ENCODE peak calls at places on chromosomes 2 and 18, in four cellular contexts. One of them, this sample, is unnamed.

GRCh38 chr2:172097557-172098131 is 5.1 kb downstream of the DLX2 start:
- DNase-seq in K562: peak
- DNase-seq in GM12878: no peak
- DNase-seq in HL-60: no peak
- DNase-seq in this sample: no peak

GRCh38 chr2:150047731-150048130 is 439.7 kb downstream of the RND3 start:
- DNase-seq in K562: no peak
- DNase-seq in GM12878: no peak
- DNase-seq in HL-60: no peak
- DNase-seq in this sample: no peak

GRCh38 chr2:46170611-46171385 is 126.4 kb upstream of the EPAS1 start:
- DNase-seq in GM12878: no peak
- DNase-seq in HL-60: no peak
- DNase-seq in K562: no peak
- DNase-seq in this sample: no peak

GRCh38 chr2:70243804-70244584 is 4.4 kb downstream of the TIA1 start:
- DNase-seq in K562: peak
- DNase-seq in HL-60: no peak
- DNase-seq in GM12878: no peak
- DNase-seq in this sample: no peak

GRCh38 chr2:119255760-119256573 is 32.3 kb downstream of the STEAP3 start:
- DNase-seq in GM12878: no peak
- DNase-seq in K562: no peak
- DNase-seq in HL-60: no peak
- DNase-seq in this sample: no peak

GRCh38 chr18:41771971-41772370 is 183.1 kb upstream of the PIK3C3 start:
- DNase-seq in GM12878: no peak
- DNase-seq in K562: no peak
- DNase-seq in HL-60: no peak
- DNase-seq in this sample: no peak

GRCh38 chr2:107380912-107381311 is 445.8 kb upstream of the RGPD4 start:
- DNase-seq in HL-60: no peak
- DNase-seq in K562: no peak
- DNase-seq in GM12878: no peak
- DNase-seq in this sample: no peak

GRCh38 chr18:42183746-42184145 is 228.7 kb downstream of the PIK3C3 start:
- DNase-seq in K562: no peak
- DNase-seq in GM12878: no peak
- DNase-seq in HL-60: no peak
- DNase-seq in this sample: no peak

GRCh38 chr18:23626451-23627279 is 36.0 kb downstream of the ANKRD29 start:
- DNase-seq in K562: no peak
- DNase-seq in HL-60: no peak
- DNase-seq in GM12878: no peak
- DNase-seq in this sample: no peak

GRCh38 chr18:12041561-12041960 is 52.1 kb upstream of the ANKRD62 start:
- DNase-seq in HL-60: no peak
- DNase-seq in K562: no peak
- DNase-seq in GM12878: no peak
- DNase-seq in this sample: no peak

GRCh38 chr2:131426727-131427126 is 49.2 kb upstream of the TUBA3D start:
- DNase-seq in GM12878: no peak
- DNase-seq in K562: no peak
- DNase-seq in HL-60: no peak
- DNase-seq in this sample: no peak

GRCh38 chr2:191030521-191031154 is 16.7 kb upstream of the STAT1 start:
- DNase-seq in HL-60: no peak
- DNase-seq in GM12878: no peak
- DNase-seq in K562: peak
- DNase-seq in this sample: no peak

GRCh38 chr2:70790079-70790963 is at the start of gene FIGLA:
- DNase-seq in GM12878: no peak
- DNase-seq in K562: no peak
- DNase-seq in HL-60: no peak
- DNase-seq in this sample: no peak

GRCh38 chr2:11589316-11589940 is 55.6 kb downstream of the GREB1 start:
- DNase-seq in GM12878: no peak
- DNase-seq in K562: no peak
- DNase-seq in HL-60: no peak
- DNase-seq in this sample: no peak

GRCh38 chr2:2655451-2655850 is 324.4 kb upstream of the MYT1L start:
- DNase-seq in GM12878: no peak
- DNase-seq in HL-60: no peak
- DNase-seq in K562: no peak
- DNase-seq in this sample: no peak

GRCh38 chr2:119760876-119761275 is 1.2 kb downstream of the PTPN4 start:
- DNase-seq in HL-60: no peak
- DNase-seq in K562: no peak
- DNase-seq in GM12878: no peak
- DNase-seq in this sample: no peak

DNA sequence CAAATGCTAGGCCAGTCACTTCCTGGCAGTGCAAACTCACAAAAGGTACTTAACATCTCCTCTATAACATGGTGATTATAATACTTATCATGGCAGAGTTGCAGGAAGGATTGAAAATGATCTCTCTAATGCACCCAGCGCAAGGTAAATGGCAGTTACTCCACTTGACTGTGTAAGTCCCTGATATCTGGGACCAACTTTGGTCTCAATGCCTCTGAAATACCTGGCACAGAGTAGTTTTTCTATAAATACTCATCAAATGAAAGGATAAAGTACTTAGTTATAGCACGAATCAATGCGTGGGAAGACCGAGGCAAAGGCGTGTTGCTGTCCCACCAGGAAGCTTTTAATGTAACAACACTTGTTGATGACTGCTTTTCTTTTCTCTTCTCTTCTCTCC is 24.8 kb downstream of the LRRC30 start:
- DNase-seq in HL-60: no peak
- DNase-seq in GM12878: no peak
- DNase-seq in K562: no peak
- DNase-seq in this sample: no peak
- TF ChIP-seq SPI1 in HL-60: no peak
- TF ChIP-seq SPI1 in GM12878: no peak
- TF ChIP-seq SPI1 in K562: no peak
- TF ChIP-seq SPI1 in this sample: no peak

DNA sequence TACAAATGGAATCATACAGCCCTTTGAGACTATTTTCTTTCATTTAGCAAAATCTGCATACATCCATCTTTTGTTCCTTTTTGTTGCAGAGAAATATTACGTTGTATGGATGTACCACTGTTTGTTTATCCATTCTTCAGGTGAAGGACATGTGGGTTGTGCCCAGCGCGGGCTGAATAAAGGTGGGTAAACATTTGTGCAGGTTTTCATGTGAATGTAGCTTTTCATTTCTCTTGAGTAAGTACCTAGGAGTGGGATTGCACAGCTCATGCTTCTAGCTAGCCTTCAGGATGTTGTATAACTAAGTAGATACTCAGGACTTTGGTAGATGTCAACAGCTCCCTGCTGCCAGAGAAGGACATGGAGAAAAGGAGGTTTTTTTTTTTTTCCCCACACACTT is 50.6 kb upstream of the SPRED2 start:
- DNase-seq in K562: no peak
- DNase-seq in HL-60: no peak
- DNase-seq in GM12878: no peak
- DNase-seq in this sample: no peak
- TF ChIP-seq SPI1 in K562: no peak
- TF ChIP-seq SPI1 in HL-60: no peak
- TF ChIP-seq SPI1 in GM12878: no peak
- TF ChIP-seq SPI1 in this sample: no peak

GRCh38 chr2:64919261-64919660 is 69.9 kb upstream of the SLC1A4 start:
- DNase-seq in GM12878: no peak
- DNase-seq in HL-60: no peak
- DNase-seq in K562: no peak
- DNase-seq in this sample: no peak
- TF ChIP-seq SPI1 in GM12878: no peak
- TF ChIP-seq SPI1 in HL-60: no peak
- TF ChIP-seq SPI1 in K562: no peak
- TF ChIP-seq SPI1 in this sample: no peak

DNA sequence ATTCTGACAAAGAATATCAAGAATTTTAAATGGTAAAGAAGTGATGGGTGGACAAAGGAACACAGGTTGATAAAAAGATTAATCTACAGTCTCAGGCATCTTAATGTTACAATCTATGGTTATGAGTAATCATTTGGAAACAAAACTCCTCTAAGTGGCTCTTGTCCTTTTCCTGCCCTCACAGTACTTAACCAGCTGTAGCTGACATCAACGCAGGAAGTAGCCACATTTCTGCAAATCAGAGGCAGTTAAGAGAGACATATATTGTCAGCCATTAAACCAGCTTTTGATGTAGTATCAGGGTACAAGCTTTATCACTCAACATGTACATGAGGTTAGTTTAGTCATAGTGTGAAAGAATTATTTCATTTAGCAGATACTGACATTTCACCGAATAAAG is 244.6 kb downstream of the NR4A2 start:
- DNase-seq in HL-60: no peak
- DNase-seq in GM12878: no peak
- DNase-seq in K562: no peak
- DNase-seq in this sample: no peak
- TF ChIP-seq SPI1 in HL-60: no peak
- TF ChIP-seq SPI1 in GM12878: no peak
- TF ChIP-seq SPI1 in K562: no peak
- TF ChIP-seq SPI1 in this sample: no peak

GRCh38 chr2:170146784-170147183 is 31.2 kb upstream of the MYO3B start:
- DNase-seq in HL-60: no peak
- DNase-seq in K562: no peak
- DNase-seq in GM12878: no peak
- DNase-seq in this sample: no peak

GRCh38 chr2:170143045-170143717 is 34.8 kb upstream of the MYO3B start:
- DNase-seq in GM12878: no peak
- DNase-seq in HL-60: no peak
- DNase-seq in K562: peak
- DNase-seq in this sample: no peak

GRCh38 chr2:170145191-170145590 is 32.8 kb upstream of the MYO3B start:
- DNase-seq in GM12878: no peak
- DNase-seq in K562: no peak
- DNase-seq in HL-60: no peak
- DNase-seq in this sample: no peak

GRCh38 chr2:170145675-170146432 is 32.1 kb upstream of the MYO3B start:
- DNase-seq in GM12878: no peak
- DNase-seq in K562: no peak
- DNase-seq in HL-60: no peak
- DNase-seq in this sample: no peak

GRCh38 chr2:170144758-170145157 is 33.2 kb upstream of the MYO3B start:
- DNase-seq in K562: no peak
- DNase-seq in HL-60: no peak
- DNase-seq in GM12878: no peak
- DNase-seq in this sample: no peak
- TF ChIP-seq SPI1 in K562: no peak
- TF ChIP-seq SPI1 in HL-60: no peak
- TF ChIP-seq SPI1 in GM12878: no peak
- TF ChIP-seq SPI1 in this sample: no peak

GRCh38 chr2:25063876-25064660 is 22.2 kb downstream of the EFR3B start:
- DNase-seq in K562: no peak
- DNase-seq in HL-60: no peak
- DNase-seq in GM12878: peak
- DNase-seq in this sample: peak
- TF ChIP-seq SPI1 in K562: no peak
- TF ChIP-seq SPI1 in HL-60: no peak
- TF ChIP-seq SPI1 in GM12878: no peak
- TF ChIP-seq SPI1 in this sample: no peak

GRCh38 chr2:236568068-236568921 is 1.3 kb upstream of the ACKR3 start:
- DNase-seq in HL-60: no peak
- DNase-seq in GM12878: no peak
- DNase-seq in K562: no peak
- DNase-seq in this sample: no peak
- TF ChIP-seq SPI1 in HL-60: no peak
- TF ChIP-seq SPI1 in GM12878: peak
- TF ChIP-seq SPI1 in K562: no peak
- TF ChIP-seq SPI1 in this sample: peak

GRCh38 chr2:235935071-235935470 is 233.1 kb downstream of the GBX2 start:
- DNase-seq in HL-60: no peak
- DNase-seq in GM12878: no peak
- DNase-seq in K562: no peak
- DNase-seq in this sample: no peak

GRCh38 chr2:235931676-235932075 is 236.5 kb downstream of the GBX2 start:
- DNase-seq in K562: no peak
- DNase-seq in HL-60: no peak
- DNase-seq in GM12878: no peak
- DNase-seq in this sample: no peak

GRCh38 chr2:235936493-235936892 is 231.7 kb downstream of the GBX2 start:
- DNase-seq in GM12878: no peak
- DNase-seq in HL-60: no peak
- DNase-seq in K562: peak
- DNase-seq in this sample: no peak

GRCh38 chr2:235935773-235936172 is 232.4 kb downstream of the GBX2 start:
- DNase-seq in HL-60: no peak
- DNase-seq in GM12878: no peak
- DNase-seq in K562: no peak
- DNase-seq in this sample: no peak

GRCh38 chr2:235934059-235934896 is 233.9 kb downstream of the GBX2 start:
- DNase-seq in GM12878: no peak
- DNase-seq in HL-60: no peak
- DNase-seq in K562: no peak
- DNase-seq in this sample: no peak
- TF ChIP-seq SPI1 in GM12878: no peak
- TF ChIP-seq SPI1 in HL-60: no peak
- TF ChIP-seq SPI1 in K562: no peak
- TF ChIP-seq SPI1 in this sample: no peak